ENCODE peak calls at places on chromosomes 12 and 14, in four cellular contexts. J, T, N and F are unnamed samples.

GRCh38 chr12:123995023-123995422 is 22.0 kb downstream of the ZNF664 start:
- DNase-seq in J (peak; percentile 49), T (no peak), N (no peak), F (no peak)

GRCh38 chr12:54357802-54358619 is 6.3 kb downstream of the GPR84 start:
- DNase-seq in J (peak; percentile 56), T (no peak), N (no peak), F (no peak)

GRCh38 chr12:131066207-131066885 is 112.6 kb downstream of the ADGRD1 start:
- DNase-seq in J (no peak), T (no peak), N (no peak), F (no peak)

GRCh38 chr12:119870462-119870861 is 6.7 kb downstream of the CIT start:
- DNase-seq in J (no peak), T (no peak), N (no peak), F (no peak)

GRCh38 chr12:127785535-127785934 is 481.4 kb upstream of the TMEM132C start:
- DNase-seq in J (no peak), T (peak; percentile 6), N (no peak), F (no peak)

GRCh38 chr12:80187660-80188090 is 88.3 kb downstream of the OTOGL start:
- DNase-seq in J (peak; percentile 98), T (no peak), N (peak; percentile 28), F (peak; percentile 68)

GRCh38 chr14:61186793-61187641 is 94.1 kb downstream of the TMEM30B start:
- DNase-seq in J (no peak), T (no peak), N (no peak), F (no peak)

GRCh38 chr12:48263617-48264016 is 60.5 kb upstream of the OR10AD1 start:
- DNase-seq in J (no peak), T (no peak), N (no peak), F (no peak)

GRCh38 chr12:65965358-65965757 is 141.1 kb downstream of the HMGA2 start:
- DNase-seq in J (no peak), T (peak; percentile 49), N (no peak), F (no peak)

GRCh38 chr14:103709814-103710213 is 5.4 kb downstream of the XRCC3 start:
- DNase-seq in J (no peak), T (no peak), N (no peak), F (no peak)

GRCh38 chr12:79618848-79619404 is 71.8 kb downstream of the PAWR start:
- DNase-seq in J (no peak), T (no peak), N (no peak), F (no peak)

GRCh38 chr12:88308825-88309224 is 166.7 kb downstream of the TMTC3 start:
- DNase-seq in J (peak; percentile 49), T (peak; percentile 32), N (no peak), F (no peak)

GRCh38 chr14:59484611-59485174 is 376 bp downstream of the JKAMP start:
- DNase-seq in J (no peak), T (no peak), N (no peak), F (peak; percentile 48)

GRCh38 chr14:20435454-20436362 is at the start of gene KLHL33:
- DNase-seq in J (no peak), T (no peak), N (peak; percentile 92), F (no peak)

GRCh38 chr14:103846008-103846568 is 1.3 kb downstream of the PPP1R13B start:
- DNase-seq in J (no peak), T (no peak), N (no peak), F (no peak)

GRCh38 chr12:38823743-38824142 is 81.6 kb downstream of the CPNE8 start:
- DNase-seq in J (peak; percentile 29), T (no peak), N (no peak), F (no peak)

GRCh38 chr12:29741342-29742241 is 42.1 kb downstream of the TMTC1 start:
- DNase-seq in J (peak; percentile 67), T (no peak), N (no peak), F (no peak)

GRCh38 chr12:5438671-5439200 is 6.8 kb downstream of the NTF3 start:
- DNase-seq in J (no peak), T (no peak), N (no peak), F (no peak)

GRCh38 chr12:53388932-53389331 is 9.0 kb downstream of the SP1 start:
- DNase-seq in J (no peak), T (no peak), N (no peak), F (no peak)

GRCh38 chr12:120763250-120763649 is 37.6 kb downstream of the ACADS start:
- DNase-seq in J (no peak), T (no peak), N (no peak), F (no peak)

GRCh38 chr14:56268653-56269052 is 150.4 kb downstream of the PELI2 start:
- DNase-seq in J (no peak), T (no peak), N (no peak), F (no peak)

GRCh38 chr12:14260011-14260993 is 105.2 kb upstream of the ATF7IP start:
- DNase-seq in J (peak; percentile 94), T (no peak), N (peak; percentile 70), F (no peak)

GRCh38 chr12:42779186-42779859 is 189.8 kb upstream of the PRICKLE1 start:
- DNase-seq in J (no peak), T (no peak), N (no peak), F (no peak)

GRCh38 chr12:91577586-91578539 is 395.2 kb upstream of the DCN start:
- DNase-seq in J (peak; percentile 34), T (peak; percentile 4), N (no peak), F (no peak)

GRCh38 chr14:80434574-80435321 is 223.4 kb upstream of the DIO2 start:
- DNase-seq in J (no peak), T (no peak), N (no peak), F (no peak)

GRCh38 chr12:124745891-124746570 is 117.6 kb downstream of the SCARB1 start:
- DNase-seq in J (peak; percentile 90), T (peak; percentile 69), N (peak; percentile 45), F (peak; percentile 47)

GRCh38 chr12:105523164-105524057 is 192.9 kb downstream of the C12orf75 start:
- DNase-seq in J (peak; percentile 16), T (peak; percentile 55), N (no peak), F (no peak)

GRCh38 chr12:68750506-68750905 is 4.5 kb downstream of the SLC35E3 start:
- DNase-seq in J (no peak), T (no peak), N (no peak), F (no peak)

GRCh38 chr14:91580886-91581615 is 70.9 kb upstream of the PPP4R3A start:
- DNase-seq in J (no peak), T (no peak), N (no peak), F (no peak)

GRCh38 chr14:78758333-78758732 is 588.2 kb downstream of the NRXN3 start:
- DNase-seq in J (peak; percentile 18), T (no peak), N (peak; percentile 40), F (peak; percentile 100)

GRCh38 chr14:70707138-70708038 is 65.7 kb downstream of the TTC9 start:
- DNase-seq in J (no peak), T (peak; percentile 33), N (no peak), F (no peak)

GRCh38 chr14:58839233-58839632 is 201.5 kb downstream of the DACT1 start:
- DNase-seq in J (no peak), T (no peak), N (no peak), F (no peak)

GRCh38 chr14:64266206-64266605 is 28.0 kb downstream of the ESR2 start:
- DNase-seq in J (no peak), T (no peak), N (no peak), F (no peak)

GRCh38 chr14:94464290-94464689 is 11.7 kb upstream of the SERPINA11 start:
- DNase-seq in J (no peak), T (no peak), N (no peak), F (no peak)

GRCh38 chr14:105861985-105862465 is 335.6 kb downstream of the TMEM121 start:
- DNase-seq in J (no peak), T (no peak), N (no peak), F (peak; percentile 35)